ENCODE peak calls at places on chromosomes 4 and X, in seven cellular contexts. One of them, this sample, is unnamed. For H3K27me3, the result is how much of the 10 kb centered on the place peaks cover.

GRCh38 chrX:129772796-129773431 is 6.8 kb upstream of the SASH3 start:
- DNase-seq in stomach: peak
- DNase-seq in GM23248: no peak
- DNase-seq in tibial artery: peak
- DNase-seq in CD4-positive, alpha-beta T cell: no peak
- DNase-seq in esophagus squamous epithelium: peak
- DNase-seq in CD4-positive, CD25-positive, alpha-beta regulatory T cell: peak
- DNase-seq in this sample: peak

GRCh38 chr4:41361831-41362646 is 105.3 kb downstream of the UCHL1 start:
- DNase-seq in esophagus squamous epithelium: no peak
- DNase-seq in stomach: no peak
- DNase-seq in GM23248: peak
- DNase-seq in CD4-positive, alpha-beta T cell: no peak
- DNase-seq in tibial artery: no peak
- DNase-seq in CD4-positive, CD25-positive, alpha-beta regulatory T cell: no peak
- DNase-seq in this sample: no peak

GRCh38 chr4:79576480-79576803 is 168.4 kb upstream of the GK2 start:
- DNase-seq in esophagus squamous epithelium: no peak
- DNase-seq in CD4-positive, alpha-beta T cell: no peak
- DNase-seq in CD4-positive, CD25-positive, alpha-beta regulatory T cell: peak
- DNase-seq in GM23248: peak
- DNase-seq in tibial artery: no peak
- DNase-seq in stomach: no peak
- DNase-seq in this sample: peak

GRCh38 chr4:184289179-184289535 is 71.5 kb upstream of the ENPP6 start:
- DNase-seq in stomach: no peak
- DNase-seq in tibial artery: no peak
- DNase-seq in CD4-positive, alpha-beta T cell: no peak
- DNase-seq in esophagus squamous epithelium: no peak
- DNase-seq in GM23248: no peak
- DNase-seq in CD4-positive, CD25-positive, alpha-beta regulatory T cell: no peak
- DNase-seq in this sample: no peak

GRCh38 chrX:119067023-119067739 is 5.6 kb upstream of the CT47C1 start:
- DNase-seq in esophagus squamous epithelium: no peak
- DNase-seq in GM23248: peak
- DNase-seq in tibial artery: peak
- DNase-seq in CD4-positive, CD25-positive, alpha-beta regulatory T cell: peak
- DNase-seq in stomach: peak
- DNase-seq in CD4-positive, alpha-beta T cell: no peak
- DNase-seq in this sample: peak

GRCh38 chr4:20043992-20044391 is 207.7 kb upstream of the SLIT2 start:
- DNase-seq in esophagus squamous epithelium: no peak
- DNase-seq in stomach: no peak
- DNase-seq in CD4-positive, alpha-beta T cell: no peak
- DNase-seq in CD4-positive, CD25-positive, alpha-beta regulatory T cell: no peak
- DNase-seq in GM23248: no peak
- DNase-seq in tibial artery: no peak
- DNase-seq in this sample: no peak

GRCh38 chr4:7645956-7646355 is 211.2 kb upstream of the PSAPL1 start:
- DNase-seq in stomach: no peak
- DNase-seq in esophagus squamous epithelium: no peak
- DNase-seq in tibial artery: no peak
- DNase-seq in CD4-positive, CD25-positive, alpha-beta regulatory T cell: no peak
- DNase-seq in GM23248: no peak
- DNase-seq in CD4-positive, alpha-beta T cell: no peak
- DNase-seq in this sample: no peak

GRCh38 chrX:123338240-123338639 is 154.2 kb downstream of the GRIA3 start:
- DNase-seq in stomach: no peak
- DNase-seq in esophagus squamous epithelium: no peak
- DNase-seq in CD4-positive, alpha-beta T cell: no peak
- DNase-seq in GM23248: no peak
- DNase-seq in CD4-positive, CD25-positive, alpha-beta regulatory T cell: no peak
- DNase-seq in tibial artery: no peak
- DNase-seq in this sample: no peak

GRCh38 chr4:825969-826330 is at the start of gene CPLX1:
- DNase-seq in CD4-positive, CD25-positive, alpha-beta regulatory T cell: no peak
- DNase-seq in esophagus squamous epithelium: no peak
- DNase-seq in CD4-positive, alpha-beta T cell: no peak
- DNase-seq in GM23248: peak
- DNase-seq in tibial artery: no peak
- DNase-seq in stomach: peak
- DNase-seq in this sample: no peak

GRCh38 chrX:54357414-54358377 is at the start of gene WNK3:
- DNase-seq in CD4-positive, CD25-positive, alpha-beta regulatory T cell: peak
- DNase-seq in stomach: peak
- DNase-seq in GM23248: peak
- DNase-seq in tibial artery: peak
- DNase-seq in esophagus squamous epithelium: peak
- DNase-seq in CD4-positive, alpha-beta T cell: peak
- DNase-seq in this sample: no peak

GRCh38 chr4:77196866-77197265 is 39.9 kb downstream of the CCNG2 start:
- DNase-seq in stomach: no peak
- DNase-seq in GM23248: no peak
- DNase-seq in CD4-positive, CD25-positive, alpha-beta regulatory T cell: no peak
- DNase-seq in esophagus squamous epithelium: no peak
- DNase-seq in tibial artery: no peak
- DNase-seq in CD4-positive, alpha-beta T cell: no peak
- DNase-seq in this sample: no peak
- H3K27me3 ChIP-seq in stomach: under half
- H3K27me3 ChIP-seq in GM23248: under half
- H3K27me3 ChIP-seq in CD4-positive, CD25-positive, alpha-beta regulatory T cell: under half
- H3K27me3 ChIP-seq in esophagus squamous epithelium: under half
- H3K27me3 ChIP-seq in tibial artery: under half
- H3K27me3 ChIP-seq in CD4-positive, alpha-beta T cell: under half
- H3K27me3 ChIP-seq in this sample: under half

GRCh38 chrX:50469206-50469605 is 1.4 kb downstream of the DGKK start:
- DNase-seq in stomach: no peak
- DNase-seq in GM23248: no peak
- DNase-seq in tibial artery: no peak
- DNase-seq in CD4-positive, alpha-beta T cell: no peak
- DNase-seq in esophagus squamous epithelium: no peak
- DNase-seq in CD4-positive, CD25-positive, alpha-beta regulatory T cell: no peak
- DNase-seq in this sample: no peak
- H3K27me3 ChIP-seq in stomach: under half
- H3K27me3 ChIP-seq in GM23248: under half
- H3K27me3 ChIP-seq in tibial artery: under half
- H3K27me3 ChIP-seq in CD4-positive, alpha-beta T cell: half or more
- H3K27me3 ChIP-seq in esophagus squamous epithelium: under half
- H3K27me3 ChIP-seq in CD4-positive, CD25-positive, alpha-beta regulatory T cell: under half
- H3K27me3 ChIP-seq in this sample: under half

GRCh38 chrX:33032700-33033099 is 178.6 kb downstream of the DMD start:
- DNase-seq in stomach: no peak
- DNase-seq in CD4-positive, CD25-positive, alpha-beta regulatory T cell: no peak
- DNase-seq in tibial artery: no peak
- DNase-seq in esophagus squamous epithelium: no peak
- DNase-seq in GM23248: no peak
- DNase-seq in CD4-positive, alpha-beta T cell: no peak
- DNase-seq in this sample: no peak
- H3K27me3 ChIP-seq in stomach: under half
- H3K27me3 ChIP-seq in CD4-positive, CD25-positive, alpha-beta regulatory T cell: under half
- H3K27me3 ChIP-seq in tibial artery: under half
- H3K27me3 ChIP-seq in esophagus squamous epithelium: under half
- H3K27me3 ChIP-seq in GM23248: under half
- H3K27me3 ChIP-seq in CD4-positive, alpha-beta T cell: under half
- H3K27me3 ChIP-seq in this sample: under half

GRCh38 chr4:8773124-8773931 is 98.3 kb downstream of the HMX1 start:
- DNase-seq in tibial artery: no peak
- DNase-seq in GM23248: no peak
- DNase-seq in CD4-positive, alpha-beta T cell: no peak
- DNase-seq in esophagus squamous epithelium: no peak
- DNase-seq in CD4-positive, CD25-positive, alpha-beta regulatory T cell: no peak
- DNase-seq in stomach: no peak
- DNase-seq in this sample: no peak
- H3K27me3 ChIP-seq in tibial artery: under half
- H3K27me3 ChIP-seq in GM23248: under half
- H3K27me3 ChIP-seq in CD4-positive, alpha-beta T cell: under half
- H3K27me3 ChIP-seq in esophagus squamous epithelium: under half
- H3K27me3 ChIP-seq in CD4-positive, CD25-positive, alpha-beta regulatory T cell: under half
- H3K27me3 ChIP-seq in stomach: under half
- H3K27me3 ChIP-seq in this sample: under half

GRCh38 chr4:108168672-108169562 is at the start of gene LEF1:
- DNase-seq in stomach: peak
- DNase-seq in tibial artery: no peak
- DNase-seq in CD4-positive, CD25-positive, alpha-beta regulatory T cell: peak
- DNase-seq in esophagus squamous epithelium: no peak
- DNase-seq in CD4-positive, alpha-beta T cell: peak
- DNase-seq in GM23248: peak
- DNase-seq in this sample: peak
- H3K27me3 ChIP-seq in stomach: under half
- H3K27me3 ChIP-seq in tibial artery: half or more
- H3K27me3 ChIP-seq in CD4-positive, CD25-positive, alpha-beta regulatory T cell: under half
- H3K27me3 ChIP-seq in esophagus squamous epithelium: under half
- H3K27me3 ChIP-seq in CD4-positive, alpha-beta T cell: under half
- H3K27me3 ChIP-seq in GM23248: half or more
- H3K27me3 ChIP-seq in this sample: under half

DNA sequence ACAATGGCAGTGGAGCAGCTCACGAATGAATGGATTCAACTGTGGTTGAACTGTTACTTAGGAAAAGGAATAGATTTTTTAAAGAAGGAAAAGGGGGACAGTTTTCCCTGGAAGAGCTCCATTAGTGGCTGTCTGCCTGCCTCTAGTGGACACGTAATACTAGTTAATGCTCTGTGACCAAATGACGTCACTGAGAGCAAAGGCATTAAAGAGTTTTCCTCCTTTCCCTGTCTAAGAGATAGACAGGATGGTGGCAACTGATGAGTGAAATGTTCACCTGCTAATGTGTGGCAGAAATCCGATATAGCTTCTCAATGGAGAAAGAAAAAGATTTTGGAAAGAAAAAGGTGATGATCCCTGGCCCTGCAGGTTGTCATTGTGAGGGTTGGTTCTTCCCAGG is 52.3 kb upstream of the SCML1 start:
- DNase-seq in CD4-positive, CD25-positive, alpha-beta regulatory T cell: no peak
- DNase-seq in GM23248: no peak
- DNase-seq in tibial artery: no peak
- DNase-seq in CD4-positive, alpha-beta T cell: no peak
- DNase-seq in stomach: no peak
- DNase-seq in esophagus squamous epithelium: no peak
- DNase-seq in this sample: no peak
- H3K27me3 ChIP-seq in CD4-positive, CD25-positive, alpha-beta regulatory T cell: under half
- H3K27me3 ChIP-seq in GM23248: under half
- H3K27me3 ChIP-seq in tibial artery: under half
- H3K27me3 ChIP-seq in CD4-positive, alpha-beta T cell: under half
- H3K27me3 ChIP-seq in stomach: under half
- H3K27me3 ChIP-seq in esophagus squamous epithelium: under half
- H3K27me3 ChIP-seq in this sample: under half

GRCh38 chr4:13470379-13470778 is 13.8 kb downstream of the RAB28 start:
- DNase-seq in stomach: no peak
- DNase-seq in CD4-positive, alpha-beta T cell: no peak
- DNase-seq in esophagus squamous epithelium: no peak
- DNase-seq in GM23248: no peak
- DNase-seq in CD4-positive, CD25-positive, alpha-beta regulatory T cell: no peak
- DNase-seq in tibial artery: no peak
- DNase-seq in this sample: no peak
- H3K27me3 ChIP-seq in stomach: under half
- H3K27me3 ChIP-seq in CD4-positive, alpha-beta T cell: under half
- H3K27me3 ChIP-seq in esophagus squamous epithelium: under half
- H3K27me3 ChIP-seq in GM23248: under half
- H3K27me3 ChIP-seq in CD4-positive, CD25-positive, alpha-beta regulatory T cell: under half
- H3K27me3 ChIP-seq in tibial artery: under half
- H3K27me3 ChIP-seq in this sample: under half